ENCODE peak calls at places on chromosomes 6 and 20, in six cellular contexts. P, Q, I, W, J and X are unnamed samples.
A peak's percentile ranks its signal among the peaks of the same experiment; 100 is the strongest.

GRCh38 chr6:129490551-129491245 is 219.3 kb downstream of the ARHGAP18 start:
- DNase-seq in Q (no peak), I (peak; percentile 15), J (no peak), W (no peak), P (no peak), X (no peak)

GRCh38 chr20:48832423-48832735 is 4.6 kb upstream of the PREX1 start:
- DNase-seq in W (no peak), J (no peak), Q (no peak), I (peak; percentile 18), P (no peak), X (no peak)

GRCh38 chr6:37696841-37697735 is 595 bp downstream of the MDGA1 start:
- DNase-seq in W (no peak), P (peak; percentile 54), Q (no peak), I (no peak), J (no peak), X (peak; percentile 30)

GRCh38 chr6:4057036-4057435 is 21.9 kb downstream of the FAM217A start:
- DNase-seq in I (no peak), Q (no peak), J (no peak), W (no peak), P (no peak), X (no peak)

GRCh38 chr6:5582758-5583157 is 321.4 kb downstream of the FARS2 start:
- DNase-seq in W (no peak), I (no peak), J (no peak), Q (no peak), P (no peak), X (no peak)

GRCh38 chr6:111381126-111381525 is 101.9 kb downstream of the REV3L start:
- DNase-seq in W (no peak), P (no peak), J (no peak), I (no peak), Q (no peak), X (no peak)

GRCh38 chr6:3162067-3162497 is 4.7 kb upstream of the TUBB2A start:
- DNase-seq in Q (no peak), W (no peak), P (no peak), J (no peak), I (no peak), X (no peak)

GRCh38 chr20:50348118-50348517 is 157.5 kb downstream of the CEBPB start:
- DNase-seq in J (no peak), Q (peak; percentile 74), I (no peak), W (no peak), P (no peak), X (no peak)

GRCh38 chr6:34237722-34238506 is 1.2 kb downstream of the HMGA1 start:
- DNase-seq in Q (peak; percentile 68), P (peak; percentile 55), W (peak; percentile 82), I (peak; percentile 68), J (peak; percentile 68), X (no peak)

GRCh38 chr6:156430361-156430760 is 346.8 kb upstream of the ARID1B start:
- DNase-seq in J (no peak), P (no peak), W (peak; percentile 34), Q (no peak), I (no peak), X (no peak)

GRCh38 chr6:121135425-121135824 is 198.9 kb downstream of the TBC1D32 start:
- DNase-seq in J (no peak), I (no peak), W (no peak), P (no peak), Q (no peak), X (no peak)

GRCh38 chr20:49775229-49775693 is 37.4 kb upstream of the SLC9A8 start:
- DNase-seq in I (peak; percentile 80), J (peak; percentile 70), W (no peak), Q (peak; percentile 72), P (peak; percentile 88), X (peak; percentile 84)

GRCh38 chr6:78808356-78808891 is 58.9 kb upstream of the IRAK1BP1 start:
- DNase-seq in P (no peak), Q (no peak), I (no peak), J (no peak), W (no peak), X (no peak)

GRCh38 chr6:111105578-111105977 is 18.3 kb downstream of the SLC16A10 start:
- DNase-seq in I (peak; percentile 92), J (peak; percentile 68), P (peak; percentile 61), Q (no peak), W (no peak), X (peak; percentile 92)

GRCh38 chr6:161273752-161274487 is at the start of gene AGPAT4:
- DNase-seq in J (peak; percentile 79), I (peak; percentile 70), W (peak; percentile 92), P (peak; percentile 55), Q (peak; percentile 90), X (peak; percentile 41)

GRCh38 chr20:31972481-31973386 is 4.8 kb downstream of the XKR7 start:
- DNase-seq in W (no peak), I (no peak), Q (no peak), P (no peak), J (no peak), X (no peak)

GRCh38 chr6:80366721-80367120 is 260.2 kb downstream of the BCKDHB start:
- DNase-seq in I (no peak), P (peak; percentile 81), Q (no peak), W (no peak), J (no peak), X (no peak)

GRCh38 chr6:107555449-107555848 is 65.5 kb downstream of the SOBP start:
- DNase-seq in I (no peak), W (no peak), J (no peak), P (no peak), Q (no peak), X (no peak)

GRCh38 chr6:33344771-33345697 is 27.5 kb upstream of the ZBTB22 start:
- DNase-seq in J (peak; percentile 87), I (peak; percentile 71), P (peak; percentile 76), W (no peak), Q (peak; percentile 86), X (peak; percentile 66)

GRCh38 chr6:164378330-164378729 is 931.1 kb downstream of the C6orf118 start:
- DNase-seq in J (no peak), I (no peak), W (no peak), P (no peak), Q (no peak), X (no peak)

GRCh38 chr6:132132420-132132819 is 181.2 kb upstream of the CCN2 start:
- DNase-seq in P (no peak), J (no peak), I (no peak), Q (no peak), W (no peak), X (no peak)

GRCh38 chr20:45812157-45813005 is at the start of gene UBE2C:
- DNase-seq in Q (peak; percentile 99), I (peak; percentile 97), J (peak; percentile 98), W (peak; percentile 99), P (peak; percentile 97), X (peak; percentile 98)

GRCh38 chr6:79869600-79870084 is 77.7 kb downstream of the ELOVL4 start:
- DNase-seq in J (peak; percentile 74), Q (peak; percentile 86), P (peak; percentile 79), I (peak; percentile 86), W (no peak), X (peak; percentile 87)

GRCh38 chr6:127302728-127303675 is 36.3 kb downstream of the RNF146 start:
- DNase-seq in I (peak; percentile 47), Q (no peak), J (no peak), W (no peak), P (no peak), X (peak; percentile 44)

GRCh38 chr6:45617441-45617840 is 239.7 kb upstream of the SUPT3H start:
- DNase-seq in Q (no peak), J (no peak), P (no peak), W (peak; percentile 19), I (no peak), X (no peak)

GRCh38 chr20:38433304-38433972 is 1.7 kb downstream of the SNHG17 start:
- DNase-seq in J (no peak), W (no peak), I (no peak), Q (no peak), P (no peak), X (no peak)

DNA sequence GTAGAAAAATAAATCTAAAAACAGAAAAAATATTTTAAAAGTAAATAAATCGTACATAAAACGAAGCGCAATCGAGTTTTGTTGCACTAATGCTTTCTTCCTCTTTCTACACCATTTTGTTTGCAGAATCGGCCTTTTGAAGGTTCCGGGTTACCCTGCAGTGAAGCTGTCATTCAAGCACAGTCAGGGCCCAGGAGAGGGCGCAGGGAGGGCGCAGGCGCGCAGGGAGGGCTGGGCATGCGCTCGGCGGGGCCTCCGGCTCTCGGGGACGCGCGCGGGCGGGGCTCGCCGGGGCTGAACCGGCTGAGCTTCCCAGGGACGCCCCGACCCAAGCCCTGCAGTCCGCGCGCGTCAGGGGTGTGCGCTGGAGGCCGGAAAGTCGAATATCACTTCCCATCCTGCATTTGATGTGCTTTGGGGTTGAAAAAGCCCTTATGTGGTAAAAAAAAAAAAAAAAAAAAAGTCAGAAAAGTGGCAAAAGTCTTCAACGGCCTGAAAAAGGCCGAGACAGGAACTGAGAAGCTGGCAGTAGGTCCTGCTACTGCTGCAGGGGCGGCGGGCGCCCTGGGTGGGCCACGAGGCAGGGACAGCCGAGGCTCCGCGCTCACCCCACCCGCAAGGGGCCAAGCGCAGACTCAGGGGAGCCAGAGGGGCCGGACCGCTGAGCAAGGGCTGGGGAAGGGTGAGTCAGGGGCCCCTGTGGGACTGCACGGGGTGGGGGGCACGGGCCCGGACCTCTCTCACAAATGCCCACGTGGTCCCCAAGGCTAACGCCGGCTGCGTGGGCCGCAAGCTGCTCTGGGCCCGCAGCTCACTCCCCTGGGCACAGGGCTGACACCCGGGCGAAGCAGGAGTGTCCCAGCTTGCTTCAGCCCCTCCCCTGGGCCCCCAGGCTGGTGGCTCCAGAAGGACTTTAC is 40.5 kb downstream of the THBS2 start:
- DNase-seq in P (peak; percentile 94), Q (peak; percentile 95), W (peak; percentile 95), I (peak; percentile 94), J (peak; percentile 91), X (peak; percentile 92)
- TF ChIP-seq POLR2A in P (peak; percentile 27), Q (peak; percentile 11), W (no peak), I (peak; percentile 29), J (no peak), X (no peak)

GRCh38 chr20:3994125-3994524 is 21.2 kb downstream of the RNF24 start:
- DNase-seq in I (no peak), J (no peak), Q (no peak), W (no peak), P (no peak), X (no peak)
- TF ChIP-seq EP300 in I (no peak), J (no peak), Q (no peak), W (no peak), P (no peak), X (no peak)

GRCh38 chr6:42163941-42164340 is 9.2 kb upstream of the GUCA1A start:
- DNase-seq in W (no peak), I (no peak), J (no peak), Q (no peak), P (no peak), X (no peak)

GRCh38 chr6:42162812-42163211 is 10.4 kb upstream of the GUCA1A start:
- DNase-seq in W (no peak), Q (no peak), P (no peak), I (no peak), J (no peak), X (no peak)

GRCh38 chr6:42165016-42165415 is 8.1 kb upstream of the GUCA1A start:
- DNase-seq in W (no peak), I (no peak), P (no peak), Q (no peak), J (no peak), X (no peak)

GRCh38 chr6:42168650-42169049 is 4.5 kb upstream of the GUCA1A start:
- DNase-seq in J (no peak), W (no peak), I (no peak), Q (no peak), P (no peak), X (no peak)

GRCh38 chr6:42166444-42167141 is 6.6 kb upstream of the GUCA1A start:
- DNase-seq in W (peak; percentile 95), I (peak; percentile 77), Q (no peak), P (peak; percentile 59), J (no peak), X (peak; percentile 76)
- TF ChIP-seq CTCF in W (peak; percentile 85), I (peak; percentile 97), Q (peak; percentile 89), P (peak; percentile 78), J (peak; percentile 93), X (peak; percentile 96)

GRCh38 chr6:170291271-170292110 is 613 bp upstream of the DLL1 start:
- DNase-seq in P (peak; percentile 63), Q (peak; percentile 88), W (no peak), I (peak; percentile 74), J (peak; percentile 89), X (peak; percentile 57)
- TF ChIP-seq POLR2A in P (no peak), Q (no peak), W (no peak), I (peak; percentile 28), J (no peak), X (no peak)